ENCODE peak calls at places on chromosomes 2 and 18, in four cellular contexts. J is A549, Z is K562, W is HepG2. I is an unnamed sample.

GRCh38 chr2:201680743-201681142 is 17.7 kb downstream of the MPP4 start:
- DNase-seq in J (peak; percentile 48), W (peak; percentile 49), Z (peak; percentile 57), I (peak; percentile 85)

GRCh38 chr2:18169121-18169786 is 290.8 kb downstream of the KCNS3 start:
- DNase-seq in J (no peak), Z (no peak), W (no peak), I (no peak)

GRCh38 chr2:102258386-102259074 is 52.8 kb upstream of the IL1RL1 start:
- DNase-seq in J (peak; percentile 40), W (no peak), Z (no peak), I (no peak)

GRCh38 chr2:33457588-33458247 is 18.7 kb upstream of the RASGRP3 start:
- DNase-seq in Z (peak; percentile 20), W (no peak), J (no peak), I (no peak)

GRCh38 chr2:149344105-149344504 is 13.7 kb downstream of the LYPD6 start:
- DNase-seq in J (no peak), W (no peak), Z (no peak), I (no peak)

GRCh38 chr2:69565431-69565839 is 78.1 kb downstream of the AAK1 start:
- DNase-seq in W (peak; percentile 61), Z (peak; percentile 78), J (peak; percentile 70), I (peak; percentile 94)

GRCh38 chr2:114661926-114662670 is 219.7 kb downstream of the DPP10 start:
- DNase-seq in J (peak; percentile 10), W (no peak), Z (no peak), I (no peak)

GRCh38 chr18:48977914-48978313 is 27.1 kb upstream of the SMAD7 start:
- DNase-seq in Z (no peak), W (no peak), J (no peak), I (no peak)

GRCh38 chr2:232142049-232142448 is 180.5 kb downstream of the DIS3L2 start:
- DNase-seq in J (peak; percentile 40), W (peak; percentile 28), Z (peak; percentile 36), I (no peak)

DNA sequence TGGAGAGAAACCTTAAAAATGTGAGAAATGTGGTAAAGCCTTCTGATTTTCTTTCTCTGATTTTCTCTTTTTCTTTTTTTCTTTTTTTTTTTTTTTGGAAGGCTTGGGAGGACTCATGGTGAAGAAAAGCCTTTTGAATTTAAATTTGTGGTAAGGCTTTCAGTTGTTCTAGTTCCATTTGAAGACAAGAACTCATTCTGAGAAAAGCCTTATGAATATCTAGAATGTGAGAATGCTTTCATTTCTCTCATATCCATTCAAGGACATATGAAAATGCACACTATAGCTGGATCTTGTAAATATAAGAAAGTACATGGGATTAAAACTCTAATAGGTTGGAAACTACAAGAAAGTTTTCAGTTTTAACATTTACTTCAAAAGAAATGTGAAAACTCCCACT is 1045.2 kb upstream of the NRXN1 start:
- DNase-seq in Z (no peak), J (no peak), W (no peak), I (no peak)
- TF ChIP-seq JUN in Z (no peak), J (no peak), W (no peak), I (no peak)

DNA sequence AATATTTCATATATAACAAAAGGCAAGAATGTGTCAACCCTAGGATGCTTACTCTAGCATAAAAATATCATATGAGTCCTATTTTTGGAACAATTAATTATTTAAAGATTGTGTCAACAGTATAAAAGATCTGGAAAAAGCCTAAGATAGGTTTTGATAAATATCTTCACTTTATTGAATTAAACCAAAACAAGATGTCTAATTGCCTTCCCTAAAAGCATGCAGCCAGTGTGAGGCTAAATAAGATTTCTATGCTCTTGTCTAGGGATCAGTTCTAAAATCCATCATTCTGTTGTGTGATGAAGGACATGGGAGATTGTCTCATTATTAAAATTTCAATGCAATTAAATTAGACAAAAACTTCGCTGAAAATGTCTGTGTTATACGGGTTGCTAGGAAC is 535.7 kb upstream of the FSIP2 start:
- DNase-seq in J (no peak), W (no peak), Z (no peak), I (no peak)
- TF ChIP-seq MAFK in J (no peak), W (no peak), Z (no peak), I (no peak)

DNA sequence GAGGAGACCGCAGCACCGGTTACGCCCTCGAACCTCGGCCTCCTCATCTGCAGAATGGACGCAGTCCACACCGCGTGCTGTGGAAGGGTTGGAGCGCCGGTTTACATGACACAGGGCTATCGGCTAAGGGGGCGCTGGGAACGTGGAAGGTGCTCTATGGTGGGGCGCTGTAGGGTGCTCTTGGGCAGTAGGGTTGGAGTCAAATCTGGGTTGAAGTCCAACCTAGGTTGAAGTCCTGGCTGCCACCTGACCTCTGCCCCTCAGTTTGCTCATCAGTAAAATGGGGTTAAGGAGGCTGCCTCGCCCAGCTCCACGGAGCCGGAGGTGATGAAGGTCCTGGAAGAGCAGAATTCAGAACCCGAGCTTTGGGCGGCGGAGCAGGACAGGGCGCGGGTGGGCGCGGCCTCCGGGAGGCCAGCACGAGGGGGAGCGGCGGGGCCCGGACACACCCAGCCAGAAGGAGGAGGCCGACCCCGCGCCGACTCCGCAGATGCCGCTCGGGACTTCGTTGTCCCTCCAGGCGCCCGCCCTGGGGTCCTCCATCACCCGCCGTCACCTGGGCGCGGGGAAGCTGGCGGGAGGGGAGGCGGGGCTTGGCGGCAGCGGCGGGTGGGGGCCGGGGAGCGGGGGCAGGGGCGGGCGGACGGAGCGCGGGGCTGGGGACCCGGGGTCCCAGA is 561 bp upstream of the GAREM2 start:
- DNase-seq in W (no peak), Z (peak; percentile 53), J (peak; percentile 55), I (no peak)
- TF ChIP-seq JUN in W (no peak), Z (no peak), J (no peak), I (no peak)

DNA sequence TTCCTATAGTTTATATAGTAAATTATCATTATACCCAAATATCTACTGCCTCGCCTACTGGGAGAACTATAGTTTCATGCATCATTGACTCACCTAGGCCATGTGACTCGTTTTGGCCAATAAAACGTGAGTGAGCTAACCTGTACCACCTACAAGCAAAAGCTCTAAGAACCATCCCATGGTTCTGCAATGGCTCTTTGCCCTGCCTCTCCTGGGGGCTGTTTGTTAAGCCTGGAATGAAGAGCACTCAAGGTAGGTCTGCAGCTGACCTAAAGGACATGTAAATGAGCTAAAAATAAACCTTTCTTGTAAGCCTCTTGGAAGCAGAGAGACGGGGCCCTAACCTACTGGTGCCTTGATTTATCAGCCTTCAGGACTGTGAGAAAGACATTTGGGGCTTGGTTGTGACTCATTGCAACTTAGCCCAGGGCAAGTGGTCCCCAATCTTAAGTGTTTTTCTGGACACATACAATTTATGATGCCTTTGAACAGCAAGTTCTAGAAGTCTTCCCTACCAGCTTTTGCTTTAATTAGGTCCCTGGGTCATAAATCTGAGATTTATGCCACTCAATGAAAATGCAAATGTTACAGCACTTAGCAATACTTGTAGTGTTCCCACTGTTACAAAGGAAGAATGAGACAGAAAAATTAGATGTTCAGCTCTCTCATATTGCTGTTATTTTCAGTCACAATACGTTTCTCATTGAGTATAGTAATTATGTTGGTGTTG is 107.4 kb downstream of the OSBPL6 start:
- DNase-seq in Z (no peak), W (no peak), J (no peak), I (no peak)
- TF ChIP-seq MAFK in Z (no peak), W (no peak), J (no peak), I (no peak)

GRCh38 chr2:216491757-216492635 is 6.6 kb upstream of the RPL37A start:
- DNase-seq in J (no peak), Z (no peak), W (peak; percentile 66), I (no peak)

GRCh38 chr2:216486708-216487107 is 11.9 kb upstream of the RPL37A start:
- DNase-seq in J (no peak), Z (no peak), W (no peak), I (no peak)

GRCh38 chr2:216492951-216493685 is 5.5 kb upstream of the RPL37A start:
- DNase-seq in W (no peak), J (no peak), Z (no peak), I (no peak)

GRCh38 chr2:216485745-216486144 is 12.9 kb upstream of the RPL37A start:
- DNase-seq in W (no peak), Z (no peak), J (no peak), I (no peak)

DNA sequence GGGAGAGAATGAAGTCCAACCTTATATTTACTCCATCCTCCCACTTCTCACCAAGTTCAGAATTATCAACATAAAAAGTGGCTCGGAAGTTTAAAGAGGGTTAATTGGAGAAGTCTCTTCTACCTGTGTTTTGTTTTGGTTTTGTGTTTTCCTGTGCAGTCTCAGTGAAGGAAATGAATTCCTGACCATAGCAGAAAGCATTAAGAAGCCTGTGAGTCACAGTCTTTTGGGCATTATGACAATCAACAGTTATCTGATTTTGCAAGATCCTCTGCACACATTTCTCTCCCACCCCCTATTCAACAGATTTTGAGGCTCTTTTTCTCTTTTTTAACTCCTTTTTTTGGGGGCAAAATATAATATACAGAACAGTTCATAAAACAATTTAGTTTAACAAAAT is 8.6 kb upstream of the RPL37A start:
- DNase-seq in J (no peak), W (no peak), Z (no peak), I (no peak)
- TF ChIP-seq JUN in J (no peak), W (no peak), Z (no peak), I (no peak)